ENCODE peak calls at places on chromosomes 13 and 19, in five cellular contexts. One of them, this sample, is unnamed.

GRCh38 chr13:101417043-101417406 is 717 bp upstream of the NALCN start:
- DNase-seq in IMR-90: peak
- DNase-seq in breast epithelium: no peak
- DNase-seq in HepG2: no peak
- DNase-seq in ovary: no peak
- DNase-seq in this sample: no peak

GRCh38 chr19:39296055-39296645 is at the start of gene IFNL1:
- DNase-seq in IMR-90: no peak
- DNase-seq in breast epithelium: no peak
- DNase-seq in HepG2: no peak
- DNase-seq in ovary: no peak
- DNase-seq in this sample: no peak

GRCh38 chr13:94710881-94711560 is 1.3 kb downstream of the SOX21 start:
- DNase-seq in breast epithelium: no peak
- DNase-seq in IMR-90: no peak
- DNase-seq in ovary: no peak
- DNase-seq in HepG2: no peak
- DNase-seq in this sample: no peak

GRCh38 chr19:39845172-39845571 is 1.0 kb downstream of the FBL start:
- DNase-seq in ovary: no peak
- DNase-seq in IMR-90: no peak
- DNase-seq in HepG2: no peak
- DNase-seq in breast epithelium: no peak
- DNase-seq in this sample: no peak

GRCh38 chr13:50129923-50130685 is 114.9 kb downstream of the KCNRG start:
- DNase-seq in IMR-90: no peak
- DNase-seq in breast epithelium: no peak
- DNase-seq in ovary: peak
- DNase-seq in HepG2: no peak
- DNase-seq in this sample: no peak

GRCh38 chr13:43269037-43269476 is 245.7 kb downstream of the DNAJC15 start:
- DNase-seq in IMR-90: peak
- DNase-seq in ovary: peak
- DNase-seq in breast epithelium: no peak
- DNase-seq in HepG2: peak
- DNase-seq in this sample: no peak

GRCh38 chr13:54183166-54183565 is 1154.6 kb downstream of the OLFM4 start:
- DNase-seq in breast epithelium: no peak
- DNase-seq in IMR-90: no peak
- DNase-seq in HepG2: no peak
- DNase-seq in ovary: no peak
- DNase-seq in this sample: no peak

GRCh38 chr13:23477096-23477495 is 43.6 kb upstream of the SACS start:
- DNase-seq in ovary: no peak
- DNase-seq in breast epithelium: no peak
- DNase-seq in HepG2: no peak
- DNase-seq in IMR-90: peak
- DNase-seq in this sample: no peak

GRCh38 chr13:29563941-29564340 is 31.5 kb downstream of the SLC7A1 start:
- DNase-seq in IMR-90: no peak
- DNase-seq in ovary: no peak
- DNase-seq in breast epithelium: no peak
- DNase-seq in HepG2: no peak
- DNase-seq in this sample: no peak

GRCh38 chr19:43809762-43810696 is 7.8 kb upstream of the LYPD5 start:
- DNase-seq in ovary: no peak
- DNase-seq in breast epithelium: no peak
- DNase-seq in IMR-90: peak
- DNase-seq in HepG2: peak
- DNase-seq in this sample: no peak

DNA sequence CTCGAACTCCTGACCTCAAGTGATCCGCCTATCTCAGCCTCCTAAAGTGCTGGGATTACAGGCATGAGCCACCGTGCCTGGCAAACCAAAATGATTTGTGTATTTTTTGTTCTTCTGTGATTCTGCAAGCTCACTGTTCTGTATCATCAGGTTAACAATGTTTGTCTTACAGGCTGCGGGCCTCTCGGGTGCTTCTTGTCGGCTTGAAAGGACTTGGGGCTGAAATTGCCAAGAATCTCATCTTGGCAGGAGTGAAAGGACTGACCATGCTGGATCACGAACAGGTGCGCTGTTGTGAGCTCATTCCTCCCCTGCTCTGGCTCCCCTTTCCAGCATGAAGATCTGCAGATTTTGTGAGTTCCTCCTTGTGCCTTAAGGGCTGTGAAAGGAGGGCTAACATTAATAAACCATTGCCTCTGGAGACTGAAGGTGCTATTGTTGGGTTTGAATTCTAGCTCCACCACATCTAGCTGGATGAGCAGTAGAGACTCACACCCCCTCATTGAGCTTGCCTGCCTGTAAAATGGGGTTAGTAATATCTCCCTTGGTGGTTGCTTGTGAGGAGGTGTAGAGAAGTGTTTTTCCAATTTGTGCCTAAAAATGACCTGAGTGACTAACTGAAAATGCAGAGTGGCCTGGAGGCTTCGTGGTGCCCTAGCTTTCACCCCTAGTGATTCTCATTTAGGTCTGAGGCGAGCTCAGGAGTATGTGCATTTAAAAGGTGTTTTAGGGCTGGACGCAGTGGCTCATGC is 12.9 kb downstream of the SAE1 start:
- DNase-seq in ovary: no peak
- DNase-seq in IMR-90: no peak
- DNase-seq in breast epithelium: no peak
- DNase-seq in HepG2: no peak
- DNase-seq in this sample: no peak
- H3K4me3 ChIP-seq in ovary: no peak
- H3K4me3 ChIP-seq in IMR-90: no peak
- H3K4me3 ChIP-seq in breast epithelium: no peak
- H3K4me3 ChIP-seq in HepG2: no peak
- H3K4me3 ChIP-seq in this sample: no peak

GRCh38 chr19:3404324-3405260 is 38.2 kb downstream of the NFIC start:
- DNase-seq in HepG2: no peak
- DNase-seq in IMR-90: peak
- DNase-seq in breast epithelium: peak
- DNase-seq in ovary: peak
- DNase-seq in this sample: peak
- TF ChIP-seq POLR2A in HepG2: no peak
- TF ChIP-seq POLR2A in IMR-90: peak
- TF ChIP-seq POLR2A in breast epithelium: peak
- TF ChIP-seq POLR2A in ovary: peak
- TF ChIP-seq POLR2A in this sample: no peak

GRCh38 chr19:35000647-35001501 is 751 bp downstream of the GRAMD1A start:
- DNase-seq in HepG2: peak
- DNase-seq in ovary: peak
- DNase-seq in IMR-90: peak
- DNase-seq in breast epithelium: no peak
- DNase-seq in this sample: no peak

GRCh38 chr19:34999498-35000337 is at the start of gene GRAMD1A:
- DNase-seq in ovary: peak
- DNase-seq in HepG2: peak
- DNase-seq in breast epithelium: peak
- DNase-seq in IMR-90: peak
- DNase-seq in this sample: peak

GRCh38 chr19:35004517-35005255 is 4.6 kb downstream of the GRAMD1A start:
- DNase-seq in HepG2: no peak
- DNase-seq in ovary: no peak
- DNase-seq in IMR-90: no peak
- DNase-seq in breast epithelium: no peak
- DNase-seq in this sample: no peak

GRCh38 chr19:35000338-35000646 is 169 bp downstream of the GRAMD1A start:
- DNase-seq in IMR-90: no peak
- DNase-seq in ovary: no peak
- DNase-seq in breast epithelium: no peak
- DNase-seq in HepG2: no peak
- DNase-seq in this sample: no peak

DNA sequence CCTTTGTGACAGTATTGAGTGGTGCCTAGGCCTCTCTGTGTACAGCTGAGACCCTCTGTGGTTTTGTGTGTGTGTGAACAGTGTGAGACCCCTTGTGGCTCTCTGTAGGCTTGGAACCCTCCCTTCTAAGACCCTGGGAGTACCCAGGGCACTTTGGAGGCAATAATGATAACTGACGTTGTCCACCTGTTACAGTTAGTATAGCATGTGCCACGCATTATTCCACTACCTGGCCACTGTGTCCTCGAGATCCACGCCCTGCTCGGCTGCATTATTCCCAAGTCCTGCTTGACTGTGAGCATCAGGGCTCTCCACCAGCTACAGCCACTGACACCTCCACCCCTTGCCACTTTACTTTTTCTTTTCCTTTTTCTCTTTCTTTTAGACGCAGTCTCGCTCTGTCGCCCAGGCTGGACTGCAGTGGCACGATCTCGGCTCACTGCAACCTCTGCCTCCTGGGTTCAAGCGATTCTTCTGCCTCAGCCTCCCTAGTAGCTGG is 2.0 kb downstream of the GRAMD1A start:
- DNase-seq in IMR-90: no peak
- DNase-seq in HepG2: no peak
- DNase-seq in ovary: no peak
- DNase-seq in breast epithelium: no peak
- DNase-seq in this sample: no peak
- H3K4me3 ChIP-seq in IMR-90: no peak
- H3K4me3 ChIP-seq in HepG2: peak
- H3K4me3 ChIP-seq in ovary: no peak
- H3K4me3 ChIP-seq in breast epithelium: peak
- H3K4me3 ChIP-seq in this sample: no peak

GRCh38 chr19:52690395-52691214 is 44.2 kb downstream of the ZNF611 start:
- DNase-seq in IMR-90: peak
- DNase-seq in HepG2: peak
- DNase-seq in ovary: peak
- DNase-seq in breast epithelium: peak
- DNase-seq in this sample: peak
- TF ChIP-seq POLR2A in IMR-90: peak
- TF ChIP-seq POLR2A in HepG2: peak
- TF ChIP-seq POLR2A in ovary: peak
- TF ChIP-seq POLR2A in breast epithelium: peak
- TF ChIP-seq POLR2A in this sample: peak

GRCh38 chr19:45972944-45973525 is 630 bp downstream of the NOVA2 start:
- DNase-seq in ovary: no peak
- DNase-seq in IMR-90: no peak
- DNase-seq in HepG2: no peak
- DNase-seq in breast epithelium: no peak
- DNase-seq in this sample: no peak

GRCh38 chr19:45972081-45972943 is 1.4 kb downstream of the NOVA2 start:
- DNase-seq in ovary: no peak
- DNase-seq in breast epithelium: no peak
- DNase-seq in HepG2: no peak
- DNase-seq in IMR-90: no peak
- DNase-seq in this sample: no peak

GRCh38 chr19:45971260-45971902 is 2.3 kb downstream of the NOVA2 start:
- DNase-seq in HepG2: no peak
- DNase-seq in ovary: no peak
- DNase-seq in IMR-90: no peak
- DNase-seq in breast epithelium: no peak
- DNase-seq in this sample: no peak

GRCh38 chr19:45975296-45975695 is 1.6 kb upstream of the NOVA2 start:
- DNase-seq in ovary: no peak
- DNase-seq in HepG2: no peak
- DNase-seq in breast epithelium: no peak
- DNase-seq in IMR-90: no peak
- DNase-seq in this sample: no peak

GRCh38 chr19:45973564-45974338 is at the start of gene NOVA2:
- DNase-seq in ovary: peak
- DNase-seq in IMR-90: peak
- DNase-seq in breast epithelium: no peak
- DNase-seq in HepG2: no peak
- DNase-seq in this sample: peak
- H3K4me3 ChIP-seq in ovary: no peak
- H3K4me3 ChIP-seq in IMR-90: peak
- H3K4me3 ChIP-seq in breast epithelium: peak
- H3K4me3 ChIP-seq in HepG2: no peak
- H3K4me3 ChIP-seq in this sample: peak

GRCh38 chr19:58395220-58395978 is at the start of gene RNF225:
- DNase-seq in HepG2: no peak
- DNase-seq in ovary: no peak
- DNase-seq in IMR-90: no peak
- DNase-seq in breast epithelium: peak
- DNase-seq in this sample: no peak
- TF ChIP-seq POLR2A in HepG2: peak
- TF ChIP-seq POLR2A in ovary: no peak
- TF ChIP-seq POLR2A in IMR-90: no peak
- TF ChIP-seq POLR2A in breast epithelium: no peak
- TF ChIP-seq POLR2A in this sample: no peak

GRCh38 chr19:48415395-48415794 is 21.9 kb downstream of the GRIN2D start:
- DNase-seq in HepG2: peak
- DNase-seq in breast epithelium: no peak
- DNase-seq in IMR-90: peak
- DNase-seq in ovary: no peak
- DNase-seq in this sample: peak
- H3K4me3 ChIP-seq in HepG2: no peak
- H3K4me3 ChIP-seq in breast epithelium: peak
- H3K4me3 ChIP-seq in IMR-90: no peak
- H3K4me3 ChIP-seq in ovary: no peak
- H3K4me3 ChIP-seq in this sample: peak

DNA sequence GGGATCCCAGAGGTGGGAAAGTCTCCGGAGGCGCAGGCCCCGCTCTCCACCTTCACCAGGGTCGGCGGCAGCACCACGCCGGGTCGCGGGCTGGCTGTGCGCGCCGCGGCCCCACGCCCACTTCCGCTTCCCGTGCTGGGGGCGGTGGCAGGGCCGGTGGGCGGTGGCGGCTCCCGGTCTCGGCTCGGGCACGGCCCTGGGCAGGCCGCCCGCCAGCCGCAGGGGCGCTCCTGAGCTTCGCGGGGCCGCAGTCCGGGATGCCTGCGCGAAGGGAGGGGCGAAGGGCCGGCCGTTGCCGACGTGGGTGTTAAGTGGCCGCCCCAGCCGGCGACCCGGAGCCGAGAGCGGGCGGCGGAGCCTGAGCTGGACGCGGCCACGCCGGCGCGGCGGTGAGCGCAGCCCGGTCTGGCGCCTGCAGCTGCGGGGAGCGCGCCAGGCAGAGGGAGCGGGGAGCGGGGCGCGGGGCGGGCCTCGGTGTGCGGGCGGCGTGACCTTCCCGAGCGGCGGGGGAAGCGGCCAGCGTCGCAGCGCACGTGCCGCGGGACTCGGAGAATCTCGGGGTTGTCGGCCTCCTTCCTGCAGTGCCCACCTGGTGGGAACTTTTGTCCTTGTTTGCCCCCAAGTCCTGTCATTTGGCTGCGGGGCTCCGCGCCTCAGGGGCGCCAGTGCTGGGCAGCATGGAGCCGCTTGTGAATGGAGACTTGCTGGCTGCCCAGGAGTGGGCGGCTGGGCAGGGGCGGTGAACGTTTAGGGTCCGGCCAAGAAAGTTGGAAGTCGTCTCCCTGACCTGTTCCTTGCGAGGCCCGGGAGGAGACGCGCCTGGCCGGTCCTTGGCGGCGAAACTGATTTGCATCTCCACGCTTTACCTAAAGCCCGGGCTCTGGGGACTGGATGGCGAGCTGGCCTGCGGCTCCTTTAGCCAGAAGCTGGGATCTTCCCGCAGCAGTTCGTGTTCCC is at the start of gene SLC25A15:
- DNase-seq in IMR-90: peak
- DNase-seq in breast epithelium: peak
- DNase-seq in HepG2: peak
- DNase-seq in ovary: peak
- DNase-seq in this sample: peak
- TF ChIP-seq POLR2A in IMR-90: peak
- TF ChIP-seq POLR2A in breast epithelium: no peak
- TF ChIP-seq POLR2A in HepG2: peak
- TF ChIP-seq POLR2A in ovary: no peak
- TF ChIP-seq POLR2A in this sample: no peak